ENCODE peak calls at places on chromosomes 11 and 22, in nine cellular contexts. G is CD8-positive, alpha-beta T cell; S is PC-9; F is IMR-90; H is uterus; W is CD8-positive, alpha-beta memory T cell; O is WERI-Rb-1; T is pancreas; N is thoracic aorta. K is an unnamed sample.

GRCh38 chr22:43110927-43111623 is 525 bp downstream of the BIK start:
- DNase-seq in G (peak; percentile 62), W (peak; percentile 24), N (no peak), T (peak; percentile 90), S (no peak), O (peak; percentile 35), H (no peak), F (no peak), K (no peak)

GRCh38 chr22:18000441-18001039 is 23.8 kb downstream of the MICAL3 start:
- DNase-seq in H (no peak), F (no peak), G (peak; percentile 35), W (peak; percentile 33), O (no peak), S (no peak), T (peak; percentile 79), N (no peak), K (no peak)

GRCh38 chr11:124676386-124676785 is 2.7 kb downstream of the SPA17 start:
- DNase-seq in G (no peak), O (no peak), N (no peak), S (no peak), F (peak; percentile 67), H (peak; percentile 48), T (no peak), W (no peak), K (no peak)

GRCh38 chr11:68992743-68993255 is 12.0 kb upstream of the MRGPRD start:
- DNase-seq in H (no peak), G (no peak), N (no peak), S (no peak), T (no peak), O (no peak), F (no peak), W (no peak), K (no peak)

GRCh38 chr11:27158763-27159679 is 118.4 kb downstream of the BBOX1 start:
- DNase-seq in G (no peak), H (peak; percentile 61), T (no peak), S (peak; percentile 56), F (peak; percentile 81), W (no peak), N (peak; percentile 23), O (peak; percentile 44), K (peak; percentile 45)

GRCh38 chr11:111512296-111513239 is at the start of gene BTG4:
- DNase-seq in S (no peak), H (no peak), W (no peak), T (peak; percentile 55), G (peak; percentile 21), N (no peak), O (peak; percentile 27), F (no peak), K (no peak)

GRCh38 chr11:100882957-100883356 is 195.9 kb downstream of the ARHGAP42 start:
- DNase-seq in H (no peak), N (no peak), G (no peak), W (no peak), O (no peak), F (no peak), T (no peak), S (no peak), K (no peak)

GRCh38 chr11:47987781-47988180 is 7.4 kb downstream of the PTPRJ start:
- DNase-seq in W (no peak), S (no peak), H (no peak), N (no peak), F (no peak), G (no peak), T (no peak), O (no peak), K (no peak)

GRCh38 chr11:113014731-113015455 is 53.7 kb downstream of the NCAM1 start:
- DNase-seq in T (no peak), O (peak; percentile 53), W (no peak), S (no peak), H (peak; percentile 53), N (no peak), F (no peak), G (no peak), K (no peak)

GRCh38 chr11:76823481-76824028 is 37.2 kb upstream of the ACER3 start:
- DNase-seq in N (no peak), T (no peak), G (no peak), W (no peak), O (no peak), H (peak; percentile 54), F (peak; percentile 76), S (peak; percentile 91), K (no peak)

GRCh38 chr11:10898003-10898762 is 40.3 kb upstream of the ZBED5 start:
- DNase-seq in O (no peak), S (no peak), G (no peak), W (no peak), N (no peak), H (no peak), F (no peak), T (no peak), K (no peak)

GRCh38 chr11:657691-658126 is 20.6 kb downstream of the DRD4 start:
- DNase-seq in O (no peak), S (no peak), G (no peak), T (no peak), N (no peak), F (no peak), H (no peak), W (no peak), K (no peak)

GRCh38 chr11:17063171-17064002 is 14.1 kb downstream of the RPS13 start:
- DNase-seq in H (no peak), G (no peak), T (peak; percentile 88), S (no peak), O (peak; percentile 78), W (peak; percentile 7), N (no peak), F (peak; percentile 27), K (no peak)

GRCh38 chr22:36443198-36443770 is 38.2 kb downstream of the TXN2 start:
- DNase-seq in O (no peak), S (no peak), F (no peak), T (no peak), H (no peak), W (no peak), N (no peak), G (no peak), K (no peak)

GRCh38 chr11:2525166-2525861 is 80.5 kb downstream of the KCNQ1 start:
- DNase-seq in H (peak; percentile 11), O (peak; percentile 6), T (peak; percentile 73), N (no peak), W (peak; percentile 1), G (no peak), F (no peak), S (no peak), K (no peak)

GRCh38 chr11:44973634-44974401 is 23.1 kb upstream of the TP53I11 start:
- DNase-seq in H (no peak), F (no peak), W (no peak), S (no peak), N (no peak), T (no peak), O (no peak), G (no peak), K (no peak)

GRCh38 chr11:70586261-70587094 is 188.1 kb downstream of the CTTN start:
- DNase-seq in N (no peak), H (no peak), W (no peak), O (no peak), G (no peak), S (no peak), F (no peak), T (peak; percentile 32), K (no peak)

GRCh38 chr11:35968386-35969088 is 24.7 kb downstream of the LDLRAD3 start:
- DNase-seq in G (no peak), S (no peak), T (no peak), F (peak; percentile 33), H (no peak), W (no peak), O (peak; percentile 45), N (no peak), K (no peak)
- H3K9me3 ChIP-seq in G (no peaks in the 10 kb centered on the region), S (no peaks in the 10 kb centered on the region), T (no peaks in the 10 kb centered on the region), F (no peaks in the 10 kb centered on the region), H (no peaks in the 10 kb centered on the region), W (no peaks in the 10 kb centered on the region), O (no peaks in the 10 kb centered on the region), N (no peaks in the 10 kb centered on the region), K (no peaks in the 10 kb centered on the region)

GRCh38 chr11:123209591-123209990 is 14.5 kb upstream of the CLMP start:
- DNase-seq in W (no peak), N (no peak), S (no peak), H (no peak), T (no peak), O (no peak), G (no peak), F (no peak), K (no peak)
- H3K4me3 ChIP-seq in W (no peak overlapping the region), N (no peak overlapping the region), S (no peak overlapping the region), H (no peak overlapping the region), T (no peak overlapping the region), O (no peak overlapping the region), G (no peak overlapping the region), F (no peak overlapping the region), K (no peak overlapping the region)

GRCh38 chr22:47267531-47268282 is 505.3 kb downstream of the TBC1D22A start:
- DNase-seq in G (no peak), T (no peak), O (no peak), N (no peak), F (no peak), H (no peak), S (no peak), W (no peak), K (no peak)
- H3K9me3 ChIP-seq in G (no peaks in the 10 kb centered on the region), T (no peaks in the 10 kb centered on the region), O (no peaks in the 10 kb centered on the region), N (peaks cover 7% of the 10 kb centered on the region), F (peaks cover 7% of the 10 kb centered on the region), H (no peaks in the 10 kb centered on the region), S (peaks cover 7% of the 10 kb centered on the region), W (no peaks in the 10 kb centered on the region), K (no peaks in the 10 kb centered on the region)

GRCh38 chr22:44975444-44976262 is 34.2 kb downstream of the PHF21B start:
- DNase-seq in G (peak; percentile 59), H (peak; percentile 65), T (peak; percentile 86), N (no peak), F (peak; percentile 76), O (peak; percentile 47), W (peak; percentile 20), S (peak; percentile 76), K (peak; percentile 67)
- H3K4me3 ChIP-seq in G (no peak overlapping the region), H (no peak overlapping the region), T (no peak overlapping the region), N (no peak overlapping the region), F (no peak overlapping the region), O (no peak overlapping the region), W (no peak overlapping the region), S (no peak overlapping the region), K (no peak overlapping the region)

GRCh38 chr22:48713266-48714205 is 1114.1 kb downstream of the BRD1 start:
- DNase-seq in O (peak; percentile 44), G (no peak), W (no peak), T (no peak), N (no peak), S (no peak), H (no peak), F (no peak), K (no peak)
- H3K9me3 ChIP-seq in O (peaks cover 3% of the 10 kb centered on the region), G (no peaks in the 10 kb centered on the region), W (no peaks in the 10 kb centered on the region), T (no peaks in the 10 kb centered on the region), N (peaks cover 2% of the 10 kb centered on the region), S (no peaks in the 10 kb centered on the region), H (no peaks in the 10 kb centered on the region), F (peaks cover 62% of the 10 kb centered on the region), K (no peaks in the 10 kb centered on the region)

DNA sequence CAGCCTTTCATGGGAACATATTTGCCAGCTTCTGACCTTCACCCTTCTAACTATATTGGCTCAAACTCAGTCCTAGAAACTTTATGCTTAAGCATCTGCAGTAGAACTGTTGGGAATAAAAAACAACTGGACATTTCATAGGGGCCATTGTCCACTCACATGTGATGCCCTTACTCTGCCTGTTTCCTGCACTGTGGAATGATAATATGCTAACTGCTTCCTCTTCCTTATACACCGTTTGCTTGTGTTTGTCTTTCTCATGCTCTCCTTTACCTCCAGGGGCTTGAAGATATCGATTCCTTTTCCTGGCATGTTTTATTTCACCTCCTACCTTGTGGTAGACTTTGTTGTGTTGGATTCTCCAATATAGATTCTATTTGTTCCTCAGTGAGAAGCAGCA is 333.0 kb upstream of the DDI1 start:
- DNase-seq in O (no peak), H (no peak), T (no peak), N (no peak), W (no peak), S (peak; percentile 34), G (no peak), F (no peak), K (no peak)
- H3K4me3 ChIP-seq in O (no peak overlapping the region), H (no peak overlapping the region), T (no peak overlapping the region), N (no peak overlapping the region), W (no peak overlapping the region), S (no peak overlapping the region), G (no peak overlapping the region), F (no peak overlapping the region), K (no peak overlapping the region)